ENCODE peak calls at places on chromosome 11, in eight cellular contexts. K is upper lobe of left lung, Y is GM12878, O is adrenal gland, W is sigmoid colon, C is erythroblast, L is gastrocnemius medialis, I is endothelial cell of umbilical vein. T is an unnamed sample.

GRCh38 chr11:37422511-37422910 is 824.5 kb upstream of the RAG2 start:
- DNase-seq in L (no peak), I (no peak), C (no peak), K (no peak), O (no peak), W (no peak), Y (no peak), T (no peak)

GRCh38 chr11:84384637-84385227 is 1098.6 kb upstream of the CCDC90B start:
- DNase-seq in L (peak; percentile 14), Y (no peak), C (peak; percentile 21), O (peak; percentile 62), W (no peak), I (peak; percentile 44), K (no peak), T (no peak)

GRCh38 chr11:92978226-92979111 is 9.0 kb downstream of the MTNR1B start:
- DNase-seq in I (no peak), O (no peak), C (no peak), L (no peak), W (no peak), Y (no peak), K (no peak), T (no peak)

GRCh38 chr11:92415246-92415645 is 190.6 kb downstream of the FAT3 start:
- DNase-seq in K (no peak), O (no peak), C (no peak), W (no peak), Y (no peak), L (no peak), I (no peak), T (no peak)

GRCh38 chr11:58893899-58894298 is 45.4 kb upstream of the GLYATL1 start:
- DNase-seq in Y (no peak), L (no peak), O (no peak), I (no peak), K (no peak), W (no peak), C (no peak), T (no peak)

GRCh38 chr11:104620991-104621390 is 277.3 kb downstream of the CASP12 start:
- DNase-seq in K (no peak), W (no peak), L (no peak), Y (no peak), O (no peak), I (no peak), C (no peak), T (no peak)

GRCh38 chr11:12276831-12277475 is 100.4 kb upstream of the PARVA start:
- DNase-seq in C (no peak), L (no peak), O (no peak), I (no peak), K (no peak), W (peak; percentile 53), Y (no peak), T (no peak)

GRCh38 chr11:40295466-40295865 is 1164.0 kb downstream of the LRRC4C start:
- DNase-seq in O (no peak), L (no peak), C (no peak), K (no peak), W (no peak), I (no peak), Y (no peak), T (no peak)

GRCh38 chr11:69205929-69206612 is 50.3 kb downstream of the SMIM38 start:
- DNase-seq in I (no peak), O (no peak), L (no peak), K (no peak), C (no peak), W (no peak), Y (no peak), T (no peak)

GRCh38 chr11:119415517-119415916 is 7.5 kb downstream of the THY1 start:
- DNase-seq in W (no peak), K (no peak), Y (no peak), L (no peak), I (no peak), O (no peak), C (no peak), T (no peak)

GRCh38 chr11:121770933-121771332 is 318.2 kb upstream of the SORL1-AS1 start:
- DNase-seq in I (no peak), O (no peak), L (no peak), K (no peak), Y (no peak), C (no peak), W (no peak), T (no peak)

GRCh38 chr11:60241786-60242185 is 1.2 kb downstream of the MS4A4E start:
- DNase-seq in L (no peak), Y (no peak), I (no peak), C (no peak), K (no peak), O (no peak), W (no peak), T (no peak)

GRCh38 chr11:67630943-67631331 is 1.2 kb upstream of the NUDT8 start:
- DNase-seq in Y (no peak), W (no peak), C (no peak), L (no peak), I (no peak), K (no peak), O (no peak), T (no peak)
- TF ChIP-seq POLR2A in Y (no peak), W (no peak), C (no peak), L (no peak), I (no peak), K (no peak), O (no peak), T (no peak)

DNA sequence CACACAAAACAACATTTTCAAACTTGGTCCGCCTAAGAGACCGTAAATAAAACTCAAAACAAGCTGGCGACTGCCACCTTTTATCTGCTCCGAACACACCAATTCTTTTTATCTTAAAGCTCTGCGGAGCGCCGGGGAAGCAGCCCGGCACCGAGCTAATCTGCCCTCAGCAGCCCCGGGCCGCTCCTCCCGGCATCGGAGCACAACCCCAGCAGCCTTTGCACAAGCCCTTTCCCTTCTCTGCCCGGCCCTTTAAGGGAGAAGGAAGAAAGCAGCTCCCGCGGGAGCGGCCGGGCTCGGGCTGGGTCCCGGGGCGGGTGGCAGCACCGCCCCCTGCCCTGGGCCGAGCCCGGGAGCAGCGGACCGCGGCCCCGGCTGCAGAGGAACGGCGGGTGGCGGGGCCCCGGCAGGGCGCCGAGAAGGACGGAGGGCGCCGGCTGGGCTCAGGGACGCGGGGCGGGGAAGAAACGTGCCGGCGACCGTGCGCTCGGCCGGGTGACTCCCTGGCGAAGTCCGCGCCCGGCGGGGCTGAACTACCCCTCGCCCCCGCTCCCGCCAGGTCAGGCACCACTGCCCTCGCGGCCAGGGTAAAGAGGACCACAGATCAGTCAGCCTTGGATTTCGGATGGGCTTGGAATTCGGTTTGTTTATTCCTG is 133.5 kb upstream of the C11orf58 start:
- DNase-seq in K (peak; percentile 91), O (peak; percentile 62), L (peak; percentile 41), Y (no peak), I (peak; percentile 29), W (peak; percentile 64), C (peak; percentile 96), T (no peak)
- TF ChIP-seq POLR2A in K (no peak), O (peak; percentile 13), L (no peak), Y (no peak), I (no peak), W (no peak), C (peak; percentile 82), T (no peak)

GRCh38 chr11:67468835-67469811 is at the start of gene TMEM134:
- DNase-seq in L (peak; percentile 91), K (peak; percentile 99), O (peak; percentile 95), I (peak; percentile 88), W (peak; percentile 97), Y (peak; percentile 57), C (peak; percentile 96), T (peak; percentile 93)
- TF ChIP-seq POLR2A in L (peak; percentile 54), K (peak; percentile 85), O (peak; percentile 77), I (peak; percentile 90), W (peak; percentile 86), Y (peak; percentile 88), C (peak; percentile 76), T (peak; percentile 73)

GRCh38 chr11:48033918-48034341 is 53.6 kb downstream of the PTPRJ start:
- DNase-seq in C (no peak), K (no peak), L (no peak), W (no peak), Y (no peak), I (no peak), O (no peak), T (no peak)

GRCh38 chr11:48025983-48026340 is 45.6 kb downstream of the PTPRJ start:
- DNase-seq in I (no peak), C (no peak), W (no peak), Y (no peak), O (no peak), K (no peak), L (no peak), T (no peak)

GRCh38 chr11:48031602-48032001 is 51.2 kb downstream of the PTPRJ start:
- DNase-seq in K (no peak), C (no peak), O (no peak), Y (no peak), I (no peak), W (no peak), L (no peak), T (no peak)

GRCh38 chr11:48028909-48029685 is 48.7 kb downstream of the PTPRJ start:
- DNase-seq in Y (no peak), W (no peak), K (no peak), O (no peak), L (no peak), I (peak; percentile 63), C (no peak), T (no peak)

GRCh38 chr11:48029686-48030279 is 49.4 kb downstream of the PTPRJ start:
- DNase-seq in W (no peak), C (no peak), Y (no peak), I (peak; percentile 14), L (no peak), K (no peak), O (no peak), T (no peak)
- TF ChIP-seq POLR2A in W (no peak), C (no peak), Y (no peak), I (no peak), L (no peak), K (no peak), O (no peak), T (no peak)

DNA sequence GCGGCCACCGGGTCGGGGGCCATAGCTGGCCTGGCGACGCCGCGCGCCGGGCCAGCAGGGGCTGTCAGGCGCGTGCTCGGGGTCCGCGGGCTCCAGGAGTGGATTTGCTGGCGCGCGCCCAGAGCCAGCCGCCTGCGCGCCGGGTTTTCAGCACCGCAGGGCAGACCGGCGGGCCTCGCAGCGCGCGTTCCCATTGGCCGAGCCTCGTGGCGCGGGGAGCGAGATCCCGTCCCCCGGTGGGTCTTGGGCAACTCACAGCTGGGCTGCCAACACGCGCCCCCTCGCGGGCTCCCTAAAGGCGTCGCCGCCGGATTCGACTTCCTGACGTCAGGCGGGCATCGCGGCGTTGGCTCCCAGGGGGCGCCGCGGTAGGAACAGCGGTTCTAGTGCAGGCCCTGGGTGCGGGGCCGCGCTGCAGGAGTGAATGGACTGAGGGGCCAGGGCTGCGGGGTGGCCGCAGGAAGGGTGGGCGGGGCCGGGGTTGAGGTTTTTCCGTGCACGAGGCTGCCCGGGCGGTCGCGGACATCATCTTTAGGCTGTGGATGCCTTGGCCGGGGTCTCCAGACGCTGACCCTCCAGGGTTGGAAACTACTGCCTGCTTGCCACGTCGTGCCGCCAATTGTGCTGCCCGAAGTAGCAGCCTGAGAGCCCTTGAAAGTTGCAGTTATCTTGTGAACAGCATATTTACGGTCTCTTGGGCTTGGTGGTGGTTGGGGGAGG is at the start of gene FADS1:
- DNase-seq in I (peak; percentile 97), W (peak; percentile 96), C (peak; percentile 94), Y (peak; percentile 60), O (peak; percentile 95), K (peak; percentile 97), L (peak; percentile 79), T (peak; percentile 95)
- TF ChIP-seq POLR2A in I (peak; percentile 50), W (no peak), C (peak; percentile 73), Y (peak; percentile 60), O (peak; percentile 71), K (peak; percentile 76), L (peak; percentile 40), T (peak; percentile 64)

GRCh38 chr11:78079232-78080083 is at the start of gene NDUFC2:
- DNase-seq in O (peak; percentile 82), K (peak; percentile 94), Y (peak; percentile 39), C (peak; percentile 89), W (peak; percentile 88), L (peak; percentile 71), I (peak; percentile 85), T (peak; percentile 79)
- TF ChIP-seq POLR2A in O (peak; percentile 64), K (peak; percentile 79), Y (peak; percentile 89), C (peak; percentile 84), W (peak; percentile 44), L (peak; percentile 47), I (peak; percentile 97), T (peak; percentile 95)

T was measured in H54.